ENCODE peak calls at places on chromosomes 11 and 22, in six cellular contexts. C is breast epithelium, G is HL-60, F is fibroblast of lung, Z is pancreas, D is tibial nerve. T is an unnamed sample.
A peak's percentile ranks its signal among the peaks of the same experiment; 100 is the strongest.

GRCh38 chr11:110857885-110858555 is 145.8 kb upstream of the ARHGAP20 start:
- DNase-seq in G (no peak), C (no peak), F (peak; percentile 89), D (no peak), Z (no peak), T (peak; percentile 94)

GRCh38 chr11:131447268-131447667 is 76.9 kb downstream of the NTM start:
- DNase-seq in Z (no peak), G (no peak), C (no peak), D (no peak), F (no peak), T (no peak)

GRCh38 chr11:113587318-113587739 is 112.1 kb upstream of the DRD2 start:
- DNase-seq in Z (no peak), D (no peak), G (no peak), F (no peak), C (no peak), T (no peak)

GRCh38 chr22:35915477-35916013 is 113.1 kb downstream of the RBFOX2 start:
- DNase-seq in G (no peak), Z (no peak), F (peak; percentile 20), C (no peak), D (no peak), T (peak; percentile 43)

GRCh38 chr11:16612801-16613400 is 125.5 kb upstream of the C11orf58 start:
- DNase-seq in G (no peak), Z (no peak), C (no peak), D (no peak), F (peak; percentile 35), T (no peak)

GRCh38 chr11:68146010-68146540 is 24.9 kb upstream of the CHKA start:
- DNase-seq in Z (peak; percentile 99), F (peak; percentile 19), C (peak; percentile 95), D (peak; percentile 56), G (no peak), T (no peak)

GRCh38 chr22:22817468-22818201 is 70.0 kb upstream of the IGLL5 start:
- DNase-seq in C (no peak), F (no peak), G (no peak), D (no peak), Z (no peak), T (no peak)

GRCh38 chr11:108895579-108896480 is 231.0 kb downstream of the DDX10 start:
- DNase-seq in Z (no peak), F (peak; percentile 37), D (no peak), G (peak; percentile 14), C (no peak), T (peak; percentile 16)

GRCh38 chr11:95674669-95675358 is 114.8 kb downstream of the FAM76B start:
- DNase-seq in C (no peak), G (no peak), Z (no peak), D (no peak), F (no peak), T (no peak)

GRCh38 chr11:34890812-34891211 is 25.4 kb downstream of the APIP start:
- DNase-seq in D (no peak), Z (no peak), F (peak; percentile 81), G (no peak), C (no peak), T (peak; percentile 74)

GRCh38 chr11:34234086-34234740 is 123.6 kb downstream of the ABTB2 start:
- DNase-seq in Z (no peak), C (peak; percentile 39), F (no peak), G (no peak), D (no peak), T (peak; percentile 41)

GRCh38 chr11:122612123-122612824 is 43.2 kb upstream of the UBASH3B start:
- DNase-seq in F (no peak), C (no peak), G (no peak), D (no peak), Z (no peak), T (no peak)

GRCh38 chr22:46219650-46220049 is 30.4 kb downstream of the CDPF1 start:
- DNase-seq in F (no peak), Z (no peak), C (no peak), G (no peak), D (no peak), T (no peak)

GRCh38 chr11:68312780-68313573 is 586 bp downstream of the LRP5 start:
- DNase-seq in C (no peak), G (no peak), Z (peak; percentile 78), D (no peak), F (no peak), T (no peak)

GRCh38 chr22:48424201-48424627 is 1403.5 kb downstream of the BRD1 start:
- DNase-seq in Z (no peak), C (no peak), G (no peak), D (no peak), F (no peak), T (no peak)

GRCh38 chr11:116353517-116353916 is 419.3 kb downstream of the BUD13 start:
- DNase-seq in Z (no peak), G (no peak), D (no peak), C (no peak), F (no peak), T (no peak)

GRCh38 chr11:69361048-69361447 is 67.1 kb downstream of the MYEOV start:
- DNase-seq in C (no peak), F (no peak), G (no peak), Z (no peak), D (no peak), T (no peak)

GRCh38 chr11:130123414-130124040 is 36.1 kb upstream of the ST14 start:
- DNase-seq in Z (no peak), G (no peak), C (no peak), F (no peak), D (no peak), T (no peak)

GRCh38 chr22:46458525-46458924 is 78.9 kb downstream of the CELSR1 start:
- DNase-seq in C (no peak), D (no peak), F (no peak), Z (peak; percentile 41), G (no peak), T (no peak)

GRCh38 chr22:20507253-20508066 is at the start of gene MED15:
- DNase-seq in C (peak; percentile 84), G (peak; percentile 86), F (peak; percentile 85), D (peak; percentile 84), Z (peak; percentile 95), T (peak; percentile 84)

GRCh38 chr11:65384301-65384889 is 1.9 kb upstream of the SLC25A45 start:
- DNase-seq in F (peak; percentile 73), G (no peak), Z (no peak), C (peak; percentile 59), D (no peak), T (peak; percentile 14)

GRCh38 chr22:42646569-42647525 is 2.3 kb downstream of the CYB5R3 start:
- DNase-seq in C (peak; percentile 55), D (no peak), Z (peak; percentile 89), G (no peak), F (no peak), T (peak; percentile 74)

GRCh38 chr11:122229611-122230386 is 113.8 kb upstream of the BLID start:
- DNase-seq in D (no peak), G (no peak), Z (no peak), C (no peak), F (no peak), T (no peak)

GRCh38 chr22:28143961-28144745 is 225.1 kb upstream of the PITPNB start:
- DNase-seq in Z (no peak), D (no peak), F (no peak), C (no peak), G (no peak), T (peak; percentile 65)

GRCh38 chr11:93903989-93904388 is 53.6 kb upstream of the VSTM5 start:
- DNase-seq in G (no peak), Z (no peak), D (no peak), C (no peak), F (no peak), T (no peak)
- TF ChIP-seq CTCF in G (no peak), Z (no peak), D (no peak), C (no peak), F (no peak), T (no peak)

DNA sequence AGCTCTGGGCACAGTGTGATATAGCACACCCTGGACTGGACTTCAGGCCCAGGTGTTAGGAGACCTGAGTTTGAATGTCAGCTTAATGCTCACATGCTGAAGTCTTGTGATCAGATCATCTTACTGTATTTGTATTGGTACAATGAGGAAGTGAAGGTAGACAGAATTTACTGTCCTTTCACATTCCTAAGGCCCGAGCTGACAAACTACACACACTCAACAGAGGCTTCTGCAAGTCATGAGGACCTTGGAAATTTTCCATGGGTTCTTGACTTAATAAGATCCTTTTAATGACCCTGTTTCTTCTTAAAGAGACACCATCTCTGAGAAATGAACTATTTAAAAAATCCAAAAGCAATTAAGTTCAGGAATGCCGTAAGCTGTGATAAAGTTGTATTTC is 802.0 kb downstream of the DLG2 start:
- DNase-seq in G (no peak), Z (no peak), C (no peak), D (no peak), F (no peak), T (no peak)
- H3K4me3 ChIP-seq in G (no peak overlapping the region), Z (no peak overlapping the region), C (no peak overlapping the region), D (no peak overlapping the region), F (no peak overlapping the region), T (no peak overlapping the region)

DNA sequence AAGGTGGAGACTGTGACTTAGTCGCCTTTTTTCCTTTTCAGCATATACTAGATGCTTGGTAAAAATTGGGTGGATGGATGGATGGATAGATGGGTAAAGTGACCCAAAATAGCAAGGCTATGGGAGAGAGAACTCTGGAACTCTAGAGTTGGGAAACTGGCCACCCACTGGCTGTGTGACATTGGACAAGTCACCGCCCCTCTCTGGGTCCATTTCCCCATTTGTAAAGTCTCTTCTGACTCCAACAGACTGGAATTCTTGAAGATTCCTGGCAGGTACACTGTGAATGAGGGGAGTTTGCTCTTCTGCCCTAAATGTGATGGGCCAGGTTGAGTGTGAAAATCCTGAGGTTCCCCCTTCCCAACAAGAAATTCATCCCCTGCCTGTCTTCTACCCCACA is 8.0 kb downstream of the TKFC start:
- DNase-seq in Z (no peak), F (no peak), D (no peak), G (no peak), C (no peak), T (no peak)
- TF ChIP-seq CTCF in Z (no peak), F (no peak), D (no peak), G (no peak), C (no peak), T (no peak)

GRCh38 chr22:30824096-30824495 is 129.4 kb downstream of the OSBP2 start:
- DNase-seq in F (no peak), Z (no peak), G (no peak), C (no peak), D (no peak), T (no peak)

GRCh38 chr22:30822216-30823014 is 127.7 kb downstream of the OSBP2 start:
- DNase-seq in D (no peak), F (no peak), C (no peak), G (no peak), Z (no peak), T (no peak)

GRCh38 chr22:30823015-30823370 is 128.3 kb downstream of the OSBP2 start:
- DNase-seq in D (no peak), G (no peak), C (no peak), F (no peak), Z (no peak), T (no peak)

GRCh38 chr22:30821381-30821780 is 126.7 kb downstream of the OSBP2 start:
- DNase-seq in F (no peak), C (no peak), G (no peak), D (no peak), Z (no peak), T (no peak)

GRCh38 chr22:30821863-30822215 is 127.2 kb downstream of the OSBP2 start:
- DNase-seq in F (no peak), D (no peak), Z (no peak), G (no peak), C (no peak), T (no peak)
- H3K4me3 ChIP-seq in F (peak overlapping the region; percentile 32), D (no peak overlapping the region), Z (peak overlapping the region; percentile 44), G (no peak overlapping the region), C (peak overlapping the region; percentile 29), T (peak overlapping the region; percentile 56)

GRCh38 chr22:37768273-37768672 is 39.5 kb upstream of the GCAT start:
- DNase-seq in Z (no peak), D (no peak), G (no peak), F (no peak), C (no peak), T (no peak)
- TF ChIP-seq CTCF in Z (no peak), D (no peak), G (no peak), F (peak; percentile 40), C (no peak), T (peak; percentile 38)

GRCh38 chr11:19714387-19715363 is 2.0 kb downstream of the NAV2 start:
- DNase-seq in Z (peak; percentile 65), F (peak; percentile 60), D (no peak), C (peak; percentile 85), G (no peak), T (peak; percentile 94)
- H3K4me3 ChIP-seq in Z (peak overlapping the region; percentile 54), F (peak overlapping the region; percentile 72), D (peak overlapping the region; percentile 46), C (peak overlapping the region; percentile 67), G (no peak overlapping the region), T (peak overlapping the region; percentile 92)